ENCODE peak calls at places on chromosomes 11 and 22, in five cellular contexts. One of them, this sample, is unnamed.

GRCh38 chr11:17548444-17548843 is 1.4 kb downstream of the OTOG start:
- DNase-seq in amniotic stem cell: no peak
- DNase-seq in NCI-H1694: no peak
- DNase-seq in activated T-cell treated with anti-CD3 and anti-CD28 coated beads, Interleukin-2, amount 50 U/mL, for 72 hours: no peak
- DNase-seq in sciatic nerve: no peak
- DNase-seq in this sample: no peak

GRCh38 chr22:46681010-46681409 is 57.0 kb downstream of the CERK start:
- DNase-seq in amniotic stem cell: no peak
- DNase-seq in NCI-H1694: no peak
- DNase-seq in activated T-cell treated with anti-CD3 and anti-CD28 coated beads, Interleukin-2, amount 50 U/mL, for 72 hours: peak
- DNase-seq in sciatic nerve: no peak
- DNase-seq in this sample: no peak

GRCh38 chr11:117058761-117059233 is 39.4 kb downstream of the SIK3 start:
- DNase-seq in amniotic stem cell: no peak
- DNase-seq in NCI-H1694: no peak
- DNase-seq in activated T-cell treated with anti-CD3 and anti-CD28 coated beads, Interleukin-2, amount 50 U/mL, for 72 hours: no peak
- DNase-seq in sciatic nerve: no peak
- DNase-seq in this sample: no peak

GRCh38 chr11:125165111-125165663 is 636 bp downstream of the PKNOX2 start:
- DNase-seq in amniotic stem cell: no peak
- DNase-seq in NCI-H1694: no peak
- DNase-seq in activated T-cell treated with anti-CD3 and anti-CD28 coated beads, Interleukin-2, amount 50 U/mL, for 72 hours: peak
- DNase-seq in sciatic nerve: peak
- DNase-seq in this sample: no peak

GRCh38 chr22:32905400-32905799 is 103.9 kb downstream of the TIMP3 start:
- DNase-seq in amniotic stem cell: no peak
- DNase-seq in NCI-H1694: no peak
- DNase-seq in activated T-cell treated with anti-CD3 and anti-CD28 coated beads, Interleukin-2, amount 50 U/mL, for 72 hours: no peak
- DNase-seq in sciatic nerve: no peak
- DNase-seq in this sample: no peak

GRCh38 chr11:133576351-133576750 is 44.0 kb upstream of the OPCML start:
- DNase-seq in amniotic stem cell: no peak
- DNase-seq in NCI-H1694: no peak
- DNase-seq in activated T-cell treated with anti-CD3 and anti-CD28 coated beads, Interleukin-2, amount 50 U/mL, for 72 hours: no peak
- DNase-seq in sciatic nerve: no peak
- DNase-seq in this sample: no peak

GRCh38 chr11:101718406-101718805 is 134.6 kb upstream of the TRPC6 start:
- DNase-seq in amniotic stem cell: no peak
- DNase-seq in NCI-H1694: no peak
- DNase-seq in activated T-cell treated with anti-CD3 and anti-CD28 coated beads, Interleukin-2, amount 50 U/mL, for 72 hours: no peak
- DNase-seq in sciatic nerve: no peak
- DNase-seq in this sample: no peak

GRCh38 chr11:16925495-16926065 is 88.6 kb downstream of the PLEKHA7 start:
- DNase-seq in amniotic stem cell: peak
- DNase-seq in NCI-H1694: no peak
- DNase-seq in activated T-cell treated with anti-CD3 and anti-CD28 coated beads, Interleukin-2, amount 50 U/mL, for 72 hours: peak
- DNase-seq in sciatic nerve: peak
- DNase-seq in this sample: peak

GRCh38 chr11:67438121-67438902 is 830 bp upstream of the PTPRCAP start:
- DNase-seq in amniotic stem cell: no peak
- DNase-seq in NCI-H1694: no peak
- DNase-seq in activated T-cell treated with anti-CD3 and anti-CD28 coated beads, Interleukin-2, amount 50 U/mL, for 72 hours: peak
- DNase-seq in sciatic nerve: peak
- DNase-seq in this sample: no peak

GRCh38 chr11:40030867-40031266 is 1428.6 kb downstream of the LRRC4C start:
- DNase-seq in amniotic stem cell: no peak
- DNase-seq in NCI-H1694: no peak
- DNase-seq in activated T-cell treated with anti-CD3 and anti-CD28 coated beads, Interleukin-2, amount 50 U/mL, for 72 hours: no peak
- DNase-seq in sciatic nerve: no peak
- DNase-seq in this sample: no peak

GRCh38 chr11:58613228-58613627 is 9.2 kb upstream of the CNTF start:
- DNase-seq in amniotic stem cell: no peak
- DNase-seq in NCI-H1694: no peak
- DNase-seq in activated T-cell treated with anti-CD3 and anti-CD28 coated beads, Interleukin-2, amount 50 U/mL, for 72 hours: no peak
- DNase-seq in sciatic nerve: no peak
- DNase-seq in this sample: no peak

GRCh38 chr11:69429716-69430491 is 51.6 kb upstream of the LINC01488 start:
- DNase-seq in amniotic stem cell: no peak
- DNase-seq in NCI-H1694: no peak
- DNase-seq in activated T-cell treated with anti-CD3 and anti-CD28 coated beads, Interleukin-2, amount 50 U/mL, for 72 hours: no peak
- DNase-seq in sciatic nerve: no peak
- DNase-seq in this sample: no peak

GRCh38 chr11:111777094-111778046 is 11.2 kb upstream of the PPP2R1B start:
- DNase-seq in amniotic stem cell: peak
- DNase-seq in NCI-H1694: peak
- DNase-seq in activated T-cell treated with anti-CD3 and anti-CD28 coated beads, Interleukin-2, amount 50 U/mL, for 72 hours: peak
- DNase-seq in sciatic nerve: no peak
- DNase-seq in this sample: no peak

GRCh38 chr11:75845324-75845723 is 30.3 kb downstream of the UVRAG start:
- DNase-seq in amniotic stem cell: no peak
- DNase-seq in NCI-H1694: no peak
- DNase-seq in activated T-cell treated with anti-CD3 and anti-CD28 coated beads, Interleukin-2, amount 50 U/mL, for 72 hours: no peak
- DNase-seq in sciatic nerve: no peak
- DNase-seq in this sample: no peak

GRCh38 chr11:130449996-130450419 is 1.6 kb downstream of the ADAMTS15 start:
- DNase-seq in amniotic stem cell: no peak
- DNase-seq in NCI-H1694: no peak
- DNase-seq in activated T-cell treated with anti-CD3 and anti-CD28 coated beads, Interleukin-2, amount 50 U/mL, for 72 hours: no peak
- DNase-seq in sciatic nerve: peak
- DNase-seq in this sample: peak

GRCh38 chr22:30970356-30970746 is 1.3 kb downstream of the TUG1 start:
- DNase-seq in amniotic stem cell: no peak
- DNase-seq in NCI-H1694: no peak
- DNase-seq in activated T-cell treated with anti-CD3 and anti-CD28 coated beads, Interleukin-2, amount 50 U/mL, for 72 hours: no peak
- DNase-seq in sciatic nerve: no peak
- DNase-seq in this sample: no peak

GRCh38 chr11:126153999-126154398 is 57.5 kb downstream of the RPUSD4 start:
- DNase-seq in amniotic stem cell: no peak
- DNase-seq in NCI-H1694: no peak
- DNase-seq in activated T-cell treated with anti-CD3 and anti-CD28 coated beads, Interleukin-2, amount 50 U/mL, for 72 hours: no peak
- DNase-seq in sciatic nerve: no peak
- DNase-seq in this sample: no peak

GRCh38 chr11:62004473-62004872 is 37.0 kb upstream of the FTH1 start:
- DNase-seq in amniotic stem cell: no peak
- DNase-seq in NCI-H1694: no peak
- DNase-seq in activated T-cell treated with anti-CD3 and anti-CD28 coated beads, Interleukin-2, amount 50 U/mL, for 72 hours: no peak
- DNase-seq in sciatic nerve: no peak
- DNase-seq in this sample: no peak

GRCh38 chr11:72724851-72725730 is 27.1 kb downstream of the ARAP1 start:
- DNase-seq in amniotic stem cell: peak
- DNase-seq in NCI-H1694: peak
- DNase-seq in activated T-cell treated with anti-CD3 and anti-CD28 coated beads, Interleukin-2, amount 50 U/mL, for 72 hours: peak
- DNase-seq in sciatic nerve: peak
- DNase-seq in this sample: peak

GRCh38 chr11:126926376-126926791 is 74.2 kb downstream of the KIRREL3 start:
- DNase-seq in amniotic stem cell: no peak
- DNase-seq in NCI-H1694: no peak
- DNase-seq in activated T-cell treated with anti-CD3 and anti-CD28 coated beads, Interleukin-2, amount 50 U/mL, for 72 hours: no peak
- DNase-seq in sciatic nerve: no peak
- DNase-seq in this sample: no peak

GRCh38 chr22:48753381-48753730 is 1074.3 kb downstream of the BRD1 start:
- DNase-seq in amniotic stem cell: no peak
- DNase-seq in NCI-H1694: no peak
- DNase-seq in activated T-cell treated with anti-CD3 and anti-CD28 coated beads, Interleukin-2, amount 50 U/mL, for 72 hours: no peak
- DNase-seq in sciatic nerve: no peak
- DNase-seq in this sample: no peak

GRCh38 chr11:33722579-33723234 is 13.5 kb downstream of the CD59 start:
- DNase-seq in amniotic stem cell: no peak
- DNase-seq in NCI-H1694: no peak
- DNase-seq in activated T-cell treated with anti-CD3 and anti-CD28 coated beads, Interleukin-2, amount 50 U/mL, for 72 hours: peak
- DNase-seq in sciatic nerve: peak
- DNase-seq in this sample: no peak

GRCh38 chr22:34966980-34967379 is 99.0 kb upstream of the ISX start:
- DNase-seq in amniotic stem cell: peak
- DNase-seq in NCI-H1694: no peak
- DNase-seq in activated T-cell treated with anti-CD3 and anti-CD28 coated beads, Interleukin-2, amount 50 U/mL, for 72 hours: no peak
- DNase-seq in sciatic nerve: no peak
- DNase-seq in this sample: no peak

GRCh38 chr11:131688056-131688693 is 317.8 kb downstream of the NTM start:
- DNase-seq in amniotic stem cell: no peak
- DNase-seq in NCI-H1694: no peak
- DNase-seq in activated T-cell treated with anti-CD3 and anti-CD28 coated beads, Interleukin-2, amount 50 U/mL, for 72 hours: peak
- DNase-seq in sciatic nerve: peak
- DNase-seq in this sample: no peak

GRCh38 chr11:97502201-97502600 is 1112.4 kb downstream of the JRKL start:
- DNase-seq in amniotic stem cell: no peak
- DNase-seq in NCI-H1694: no peak
- DNase-seq in activated T-cell treated with anti-CD3 and anti-CD28 coated beads, Interleukin-2, amount 50 U/mL, for 72 hours: no peak
- DNase-seq in sciatic nerve: no peak
- DNase-seq in this sample: no peak

GRCh38 chr22:41565403-41566054 is 4.7 kb downstream of the CSDC2 start:
- DNase-seq in amniotic stem cell: peak
- DNase-seq in NCI-H1694: peak
- DNase-seq in activated T-cell treated with anti-CD3 and anti-CD28 coated beads, Interleukin-2, amount 50 U/mL, for 72 hours: peak
- DNase-seq in sciatic nerve: no peak
- DNase-seq in this sample: peak

GRCh38 chr22:23538502-23538860 is 41.6 kb downstream of the IGLL1 start:
- DNase-seq in amniotic stem cell: no peak
- DNase-seq in NCI-H1694: no peak
- DNase-seq in activated T-cell treated with anti-CD3 and anti-CD28 coated beads, Interleukin-2, amount 50 U/mL, for 72 hours: no peak
- DNase-seq in sciatic nerve: peak
- DNase-seq in this sample: no peak

GRCh38 chr22:29394931-29395581 is 6.7 kb upstream of the AP1B1 start:
- DNase-seq in amniotic stem cell: peak
- DNase-seq in NCI-H1694: peak
- DNase-seq in activated T-cell treated with anti-CD3 and anti-CD28 coated beads, Interleukin-2, amount 50 U/mL, for 72 hours: peak
- DNase-seq in sciatic nerve: peak
- DNase-seq in this sample: peak

GRCh38 chr22:33837806-33838205 is 82.5 kb downstream of the LARGE1 start:
- DNase-seq in amniotic stem cell: no peak
- DNase-seq in NCI-H1694: no peak
- DNase-seq in activated T-cell treated with anti-CD3 and anti-CD28 coated beads, Interleukin-2, amount 50 U/mL, for 72 hours: no peak
- DNase-seq in sciatic nerve: no peak
- DNase-seq in this sample: no peak

GRCh38 chr11:1868636-1869291 is 15.9 kb downstream of the LSP1 start:
- DNase-seq in amniotic stem cell: no peak
- DNase-seq in NCI-H1694: no peak
- DNase-seq in activated T-cell treated with anti-CD3 and anti-CD28 coated beads, Interleukin-2, amount 50 U/mL, for 72 hours: no peak
- DNase-seq in sciatic nerve: no peak
- DNase-seq in this sample: no peak

GRCh38 chr11:127610787-127611186 is 610.2 kb upstream of the KIRREL3 start:
- DNase-seq in amniotic stem cell: no peak
- DNase-seq in NCI-H1694: no peak
- DNase-seq in activated T-cell treated with anti-CD3 and anti-CD28 coated beads, Interleukin-2, amount 50 U/mL, for 72 hours: no peak
- DNase-seq in sciatic nerve: no peak
- DNase-seq in this sample: no peak

GRCh38 chr11:93089474-93090102 is 108.2 kb downstream of the SLC36A4 start:
- DNase-seq in amniotic stem cell: peak
- DNase-seq in NCI-H1694: no peak
- DNase-seq in activated T-cell treated with anti-CD3 and anti-CD28 coated beads, Interleukin-2, amount 50 U/mL, for 72 hours: no peak
- DNase-seq in sciatic nerve: no peak
- DNase-seq in this sample: no peak

GRCh38 chr11:43735931-43736330 is 55.4 kb downstream of the HSD17B12 start:
- DNase-seq in amniotic stem cell: no peak
- DNase-seq in NCI-H1694: no peak
- DNase-seq in activated T-cell treated with anti-CD3 and anti-CD28 coated beads, Interleukin-2, amount 50 U/mL, for 72 hours: no peak
- DNase-seq in sciatic nerve: no peak
- DNase-seq in this sample: no peak

GRCh38 chr11:71109186-71109585 is 143.2 kb downstream of the SHANK2 start:
- DNase-seq in amniotic stem cell: no peak
- DNase-seq in NCI-H1694: no peak
- DNase-seq in activated T-cell treated with anti-CD3 and anti-CD28 coated beads, Interleukin-2, amount 50 U/mL, for 72 hours: no peak
- DNase-seq in sciatic nerve: no peak
- DNase-seq in this sample: no peak

GRCh38 chr11:129225190-129225589 is 33.1 kb upstream of the ARHGAP32 start:
- DNase-seq in amniotic stem cell: no peak
- DNase-seq in NCI-H1694: no peak
- DNase-seq in activated T-cell treated with anti-CD3 and anti-CD28 coated beads, Interleukin-2, amount 50 U/mL, for 72 hours: no peak
- DNase-seq in sciatic nerve: no peak
- DNase-seq in this sample: no peak

GRCh38 chr11:7892751-7893356 is 38.2 kb downstream of the OR10A6 start:
- DNase-seq in amniotic stem cell: peak
- DNase-seq in NCI-H1694: peak
- DNase-seq in activated T-cell treated with anti-CD3 and anti-CD28 coated beads, Interleukin-2, amount 50 U/mL, for 72 hours: no peak
- DNase-seq in sciatic nerve: no peak
- DNase-seq in this sample: no peak

GRCh38 chr11:65077466-65077865 is 6.4 kb downstream of the CDCA5 start:
- DNase-seq in amniotic stem cell: no peak
- DNase-seq in NCI-H1694: no peak
- DNase-seq in activated T-cell treated with anti-CD3 and anti-CD28 coated beads, Interleukin-2, amount 50 U/mL, for 72 hours: no peak
- DNase-seq in sciatic nerve: no peak
- DNase-seq in this sample: no peak